ENCODE peak calls at places on chromosomes 2 and 18, in seven cellular contexts. Y is K562, N is GM12878, P is H1, E is GM12892, H is SK-N-SH, J is HepG2. I is an unnamed sample.

GRCh38 chr2:181357979-181358378 is 99.2 kb upstream of the ITGA4 start:
- DNase-seq in Y (no peak), N (no peak), P (no peak), E (no peak), J (no peak), H (no peak), I (no peak)

GRCh38 chr2:210092791-210093190 is 78.4 kb downstream of the KANSL1L start:
- DNase-seq in H (no peak), Y (no peak), J (no peak), P (no peak), N (no peak), E (no peak), I (no peak)

GRCh38 chr2:166179201-166179600 is 51.4 kb upstream of the SCN1A start:
- DNase-seq in Y (no peak), J (no peak), H (no peak), P (no peak), N (no peak), E (no peak), I (no peak)

GRCh38 chr2:127674241-127675209 is 805 bp downstream of the LIMS2 start:
- DNase-seq in Y (no peak), H (peak), E (peak), N (no peak), J (no peak), P (peak), I (peak)

GRCh38 chr2:200590090-200590489 is 4.3 kb downstream of the AOX1 start:
- DNase-seq in J (no peak), P (no peak), Y (no peak), H (no peak), E (no peak), N (no peak), I (no peak)

GRCh38 chr2:178006710-178007109 is 65.9 kb downstream of the PDE11A start:
- DNase-seq in H (no peak), Y (no peak), E (no peak), P (no peak), J (no peak), N (no peak), I (no peak)

GRCh38 chr2:234335676-234336228 is 161.1 kb downstream of the ARL4C start:
- DNase-seq in J (no peak), P (no peak), Y (no peak), H (peak), E (no peak), N (no peak), I (no peak)

GRCh38 chr18:58316400-58316942 is 272.4 kb downstream of the NEDD4L start:
- DNase-seq in E (no peak), Y (no peak), N (no peak), P (no peak), H (no peak), J (no peak), I (no peak)

GRCh38 chr2:127389778-127390435 is 2.1 kb upstream of the MAP3K2 start:
- DNase-seq in Y (no peak), P (no peak), J (no peak), N (no peak), E (no peak), H (no peak), I (no peak)

GRCh38 chr2:169365093-169365483 is 2.8 kb upstream of the LRP2 start:
- DNase-seq in N (no peak), J (no peak), Y (no peak), H (no peak), E (no peak), P (no peak), I (no peak)

GRCh38 chr2:237507478-237507877 is 20.4 kb downstream of the MLPH start:
- DNase-seq in H (no peak), N (no peak), J (no peak), Y (no peak), E (no peak), P (no peak), I (no peak)

GRCh38 chr2:17574406-17575073 is 34.0 kb downstream of the VSNL1 start:
- DNase-seq in P (no peak), H (no peak), N (no peak), J (no peak), Y (no peak), E (no peak), I (no peak)

GRCh38 chr2:237692601-237693079 is 65.3 kb downstream of the LRRFIP1 start:
- DNase-seq in J (no peak), P (no peak), Y (peak), N (no peak), H (peak), E (no peak), I (no peak)

GRCh38 chr2:127115471-127116199 is 8.7 kb upstream of the BIN1 start:
- DNase-seq in N (no peak), P (no peak), H (no peak), J (no peak), E (no peak), Y (no peak), I (no peak)

GRCh38 chr2:217436386-217436785 is 566.4 kb downstream of the TNS1 start:
- DNase-seq in N (no peak), E (no peak), Y (no peak), P (no peak), J (no peak), H (no peak), I (no peak)

GRCh38 chr2:217438821-217439220 is 564.0 kb downstream of the TNS1 start:
- DNase-seq in N (no peak), P (no peak), H (no peak), Y (no peak), J (no peak), E (no peak), I (no peak)

GRCh38 chr2:217440000-217440399 is 562.8 kb downstream of the TNS1 start:
- DNase-seq in P (no peak), J (no peak), N (no peak), H (no peak), E (no peak), Y (no peak), I (no peak)

GRCh38 chr2:217437289-217437688 is 565.5 kb downstream of the TNS1 start:
- DNase-seq in E (no peak), J (no peak), H (no peak), N (no peak), Y (no peak), P (no peak), I (no peak)

DNA sequence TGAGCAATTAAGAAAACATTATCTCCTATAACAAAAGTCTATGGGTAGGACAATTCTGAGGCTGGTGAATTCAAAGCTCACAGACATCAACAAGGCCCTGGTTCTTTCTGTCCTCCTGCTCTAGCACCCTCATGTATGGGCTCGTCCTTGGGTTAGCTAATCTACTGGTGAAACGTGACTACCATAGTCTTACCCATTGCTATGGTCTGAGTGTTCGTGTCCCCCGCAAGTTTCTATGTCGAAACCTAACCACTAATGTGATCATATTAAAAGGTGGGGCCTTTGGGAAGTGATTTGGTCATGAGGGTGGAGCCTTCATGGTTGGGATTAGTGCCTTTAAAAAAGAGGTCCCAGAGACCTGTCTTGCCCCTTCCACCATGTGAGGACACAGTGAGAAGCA is 564.7 kb downstream of the TNS1 start:
- DNase-seq in Y (no peak), E (no peak), N (no peak), P (no peak), J (no peak), H (no peak), I (no peak)
- TF ChIP-seq TAF1 in Y (no peak), E (no peak), N (no peak), P (no peak), J (no peak), H (no peak), I (no peak)

GRCh38 chr2:157327621-157328102 is 2.0 kb upstream of the ERMN start:
- DNase-seq in H (peak), Y (peak), E (peak), N (peak), J (peak), P (peak), I (peak)

GRCh38 chr2:157325786-157326185 is at the start of gene ERMN:
- DNase-seq in H (no peak), J (no peak), P (no peak), E (no peak), Y (no peak), N (no peak), I (no peak)

GRCh38 chr2:157326683-157327082 is 1.1 kb upstream of the ERMN start:
- DNase-seq in N (no peak), E (no peak), H (no peak), P (no peak), Y (peak), J (no peak), I (no peak)

GRCh38 chr2:157328133-157328532 is 2.5 kb upstream of the ERMN start:
- DNase-seq in Y (no peak), N (no peak), J (no peak), H (no peak), P (no peak), E (no peak), I (no peak)

DNA sequence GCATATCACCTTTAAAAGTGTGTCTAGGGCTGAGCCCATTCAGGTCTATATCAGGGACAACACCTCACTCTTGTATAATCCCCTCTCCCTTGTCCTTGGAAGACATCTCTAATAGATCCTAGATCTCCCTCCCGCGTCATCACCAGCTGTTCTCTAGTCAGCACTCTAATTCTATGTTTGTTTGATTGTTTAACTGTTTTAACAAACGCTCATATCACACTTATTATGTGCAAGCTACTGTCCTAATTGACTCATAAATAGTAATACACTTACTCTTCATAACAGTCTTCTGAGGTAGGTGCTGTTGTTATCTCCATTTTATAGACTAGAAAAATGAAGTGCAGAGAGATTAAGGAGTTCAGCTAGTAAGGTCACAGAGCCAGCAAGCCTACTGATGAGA is 1.6 kb upstream of the ERMN start:
- DNase-seq in H (no peak), J (no peak), E (no peak), N (no peak), Y (no peak), P (no peak), I (no peak)
- TF ChIP-seq TAF1 in H (no peak), J (no peak), E (no peak), N (no peak), Y (no peak), P (no peak), I (no peak)

GRCh38 chr2:25380586-25381360 is 39.0 kb upstream of the DNMT3A start:
- DNase-seq in Y (no peak), P (peak), E (no peak), H (no peak), N (no peak), J (no peak), I (no peak)
- TF ChIP-seq TAF1 in Y (no peak), P (no peak), E (no peak), H (no peak), N (no peak), J (no peak), I (no peak)

DNA sequence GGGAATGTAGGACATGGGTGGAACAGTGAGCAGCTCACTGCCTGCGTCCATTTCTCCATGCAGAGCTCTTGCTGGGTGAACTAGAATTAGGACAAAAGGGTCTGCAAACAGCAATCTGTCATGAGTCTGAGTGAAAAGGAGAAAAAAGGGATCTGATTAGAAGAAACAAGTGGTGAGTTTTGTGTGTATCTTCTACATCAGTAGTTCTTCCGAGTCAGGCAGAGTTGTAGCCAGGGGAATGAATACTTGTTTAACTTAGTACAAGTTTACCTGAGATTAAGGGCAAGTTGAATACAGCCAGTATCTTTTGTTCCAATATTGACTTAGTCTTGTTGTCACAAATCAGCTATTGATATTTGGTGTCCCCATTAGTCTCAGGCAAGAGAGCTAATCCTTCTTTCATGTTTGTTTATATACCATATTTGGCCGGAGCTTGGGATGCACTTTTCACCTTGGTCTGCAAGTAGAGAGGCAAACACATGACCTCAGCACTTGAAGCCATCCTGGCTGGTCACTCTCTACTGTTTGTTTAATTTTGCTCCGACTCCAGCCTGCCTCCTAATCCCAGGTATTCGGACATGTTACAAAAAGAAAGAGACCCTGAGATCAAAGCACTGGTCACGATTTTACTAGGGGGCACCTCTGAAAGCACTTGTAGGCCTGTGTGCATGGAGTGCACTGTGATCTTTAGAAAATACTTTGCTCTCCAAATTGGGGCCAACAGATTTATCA is 211.0 kb upstream of the NT5C1B start:
- DNase-seq in J (peak), N (no peak), Y (no peak), H (no peak), E (no peak), P (no peak), I (no peak)
- TF ChIP-seq TAF1 in J (peak), N (no peak), Y (no peak), H (no peak), E (no peak), P (no peak), I (no peak)

GRCh38 chr2:159381574-159381973 is 95.1 kb upstream of the WDSUB1 start:
- DNase-seq in J (peak), N (peak), P (no peak), E (no peak), Y (no peak), H (no peak), I (no peak)
- TF ChIP-seq TAF1 in J (no peak), N (no peak), P (no peak), E (no peak), Y (no peak), H (no peak), I (no peak)

DNA sequence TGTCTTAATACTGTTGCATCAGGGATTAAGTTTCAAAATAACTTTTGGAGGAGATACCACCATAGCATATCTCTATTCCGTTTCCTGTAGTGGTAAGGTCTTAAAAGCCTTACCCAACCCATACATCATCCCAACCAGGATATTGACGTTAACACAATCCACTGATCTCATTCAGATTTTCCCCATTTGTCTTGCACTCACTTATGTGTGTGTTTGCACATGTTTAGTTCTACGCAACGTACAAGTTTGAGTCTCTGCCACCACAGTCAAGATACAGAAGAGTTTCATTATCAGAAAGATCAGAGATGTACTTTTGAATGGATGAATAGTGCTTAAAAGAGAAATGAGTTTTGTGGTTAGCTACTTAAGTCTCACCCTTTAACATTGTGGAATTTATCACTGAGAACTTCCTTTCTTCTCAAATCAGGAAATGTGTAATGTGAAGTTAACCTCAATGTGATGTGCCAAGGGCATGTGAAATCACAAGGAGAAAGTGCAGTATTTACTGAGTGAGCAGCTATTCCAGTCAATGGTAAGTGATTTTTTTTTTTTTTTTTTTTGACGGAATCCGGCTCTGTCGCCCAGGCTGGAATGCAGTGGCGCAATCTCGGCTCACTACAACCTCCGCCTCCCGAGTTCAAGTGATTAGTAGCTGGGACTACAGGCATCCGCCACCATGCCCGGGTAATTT is 69.2 kb upstream of the EPHA4 start:
- DNase-seq in E (no peak), H (no peak), J (no peak), Y (no peak), P (no peak), N (no peak), I (no peak)
- TF ChIP-seq TAF1 in E (no peak), H (no peak), J (no peak), Y (no peak), P (no peak), N (no peak), I (no peak)

DNA sequence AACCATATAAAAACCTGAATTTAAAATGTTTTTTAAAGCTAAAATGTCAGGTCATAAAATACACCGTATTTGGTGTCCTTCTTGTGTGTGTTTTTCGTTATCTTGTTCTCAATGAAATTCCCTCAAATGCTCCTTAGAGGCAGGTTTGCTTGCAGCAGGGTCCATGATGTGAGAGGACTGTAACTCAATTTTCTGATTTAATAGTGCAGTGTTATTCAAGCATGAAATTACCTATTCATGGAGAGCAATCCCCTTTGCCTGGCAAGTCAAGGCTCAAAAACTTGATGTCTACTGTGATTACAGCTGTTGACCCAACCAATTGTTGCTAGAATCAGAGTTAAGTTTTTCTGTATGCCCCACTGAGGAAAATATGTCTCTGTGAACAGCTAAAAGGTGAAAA is 318.2 kb downstream of the GALNT13 start:
- DNase-seq in P (no peak), Y (no peak), N (no peak), E (no peak), J (no peak), H (peak), I (no peak)
- TF ChIP-seq TAF1 in P (no peak), Y (no peak), N (no peak), E (no peak), J (no peak), H (no peak), I (no peak)

GRCh38 chr18:46035701-46036680 is 36.1 kb downstream of the PSTPIP2 start:
- DNase-seq in J (no peak), H (peak), N (no peak), Y (no peak), E (no peak), P (no peak), I (no peak)
- TF ChIP-seq TAF1 in J (no peak), H (no peak), N (no peak), Y (no peak), E (no peak), P (no peak), I (no peak)

GRCh38 chr2:101168647-101169046 is 17.5 kb upstream of the TBC1D8 start:
- DNase-seq in P (no peak), H (no peak), E (no peak), Y (no peak), N (no peak), J (no peak), I (no peak)

GRCh38 chr2:101175991-101176390 is 24.8 kb upstream of the TBC1D8 start:
- DNase-seq in H (no peak), N (no peak), J (peak), E (no peak), Y (no peak), P (no peak), I (no peak)

DNA sequence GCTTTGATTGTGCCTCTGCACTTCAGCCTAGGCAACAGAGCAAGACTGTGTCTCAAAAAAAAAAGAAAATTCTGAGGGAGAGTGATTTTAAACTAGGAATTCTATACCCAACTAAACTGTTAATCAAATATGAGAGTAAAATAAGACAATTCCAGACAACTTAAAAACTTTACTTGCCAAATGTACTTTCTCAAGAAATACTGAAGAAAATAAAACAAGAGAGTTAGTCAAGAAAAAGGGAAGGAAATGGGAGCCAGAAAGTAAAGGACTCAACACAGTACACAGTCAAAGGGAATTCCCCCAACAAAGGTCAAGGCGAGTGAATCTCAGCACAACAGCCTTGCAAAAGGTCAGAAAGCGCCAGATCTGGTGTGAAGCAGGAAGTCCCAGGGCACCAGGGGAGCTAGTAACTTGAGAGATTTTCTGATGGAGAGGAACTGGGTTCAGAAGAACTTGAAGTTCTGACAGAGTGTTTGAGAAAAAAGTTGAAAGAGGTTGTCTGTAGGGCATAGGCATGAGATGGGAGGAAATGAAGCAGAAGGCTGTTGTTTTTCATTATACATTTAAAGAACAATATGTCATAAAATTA is 22.6 kb upstream of the TBC1D8 start:
- DNase-seq in J (no peak), N (peak), Y (no peak), E (no peak), P (no peak), H (no peak), I (no peak)
- TF ChIP-seq TAF1 in J (no peak), N (no peak), Y (no peak), E (no peak), P (no peak), H (no peak), I (no peak)